ENCODE peak calls at places on chromosome 20, in seven cellular contexts. K is HEK293T; R is K562; W is GDM1; P is cardiac fibroblast; X is NCI-H2171 treated with DMSO at 0.1 percent for 48 hours; Z is activated CD4-positive, CD25-positive, alpha-beta regulatory T cell. A is an unnamed sample.

GRCh38 chr20:59044295-59044694 is 1.7 kb upstream of the PRELID3B start:
- DNase-seq in K (no peak), R (no peak), W (no peak), P (no peak), X (no peak), Z (no peak), A (no peak)

GRCh38 chr20:61442075-61442670 is 190.1 kb downstream of the CDH4 start:
- DNase-seq in K (no peak), R (no peak), W (no peak), P (peak), X (no peak), Z (no peak), A (no peak)

GRCh38 chr20:5002077-5002413 is 735 bp upstream of the SLC23A2 start:
- DNase-seq in K (no peak), R (no peak), W (no peak), P (no peak), X (no peak), Z (no peak), A (no peak)

GRCh38 chr20:61588356-61589054 is 336.4 kb downstream of the CDH4 start:
- DNase-seq in K (no peak), R (no peak), W (no peak), P (peak), X (no peak), Z (no peak), A (no peak)

GRCh38 chr20:37524221-37524700 is 3.2 kb downstream of the NNAT start:
- DNase-seq in K (no peak), R (no peak), W (no peak), P (no peak), X (no peak), Z (no peak), A (no peak)

GRCh38 chr20:52150440-52151258 is 40.9 kb downstream of the ZFP64 start:
- DNase-seq in K (peak), R (peak), W (peak), P (peak), X (peak), Z (no peak), A (peak)

GRCh38 chr20:16423311-16424212 is 149.7 kb downstream of the KIF16B start:
- DNase-seq in K (no peak), R (no peak), W (no peak), P (peak), X (no peak), Z (no peak), A (no peak)

GRCh38 chr20:46025376-46025783 is 3.6 kb upstream of the SLC12A5 start:
- DNase-seq in K (no peak), R (no peak), W (no peak), P (no peak), X (no peak), Z (no peak), A (no peak)

A was measured in central memory CD4-positive, alpha-beta T cell.